ENCODE peak calls at places on chromosome 1, in ten cellular contexts. One of them, this sample, is unnamed.

GRCh38 chr1:8913457-8913856 is 32.2 kb upstream of the CA6 start:
- DNase-seq in astrocyte of the spinal cord: no peak
- DNase-seq in colonic mucosa: no peak
- DNase-seq in kidney epithelial cell: no peak
- DNase-seq in fibroblast of mammary gland: no peak
- DNase-seq in cardiac muscle cell: no peak
- DNase-seq in heart left ventricle: no peak
- DNase-seq in OCI-LY7: no peak
- DNase-seq in tibial nerve: no peak
- DNase-seq in endothelial cell: no peak
- DNase-seq in this sample: no peak

GRCh38 chr1:51878307-51878615 is 266 bp downstream of the NRDC start:
- DNase-seq in astrocyte of the spinal cord: no peak
- DNase-seq in colonic mucosa: no peak
- DNase-seq in kidney epithelial cell: no peak
- DNase-seq in fibroblast of mammary gland: no peak
- DNase-seq in cardiac muscle cell: no peak
- DNase-seq in heart left ventricle: no peak
- DNase-seq in OCI-LY7: no peak
- DNase-seq in tibial nerve: no peak
- DNase-seq in endothelial cell: no peak
- DNase-seq in this sample: no peak

GRCh38 chr1:94798054-94798453 is 22.1 kb upstream of the SLC44A3 start:
- DNase-seq in astrocyte of the spinal cord: no peak
- DNase-seq in colonic mucosa: no peak
- DNase-seq in kidney epithelial cell: no peak
- DNase-seq in fibroblast of mammary gland: no peak
- DNase-seq in cardiac muscle cell: no peak
- DNase-seq in heart left ventricle: no peak
- DNase-seq in OCI-LY7: no peak
- DNase-seq in tibial nerve: no peak
- DNase-seq in endothelial cell: no peak
- DNase-seq in this sample: no peak

GRCh38 chr1:201183728-201184127 is 6.9 kb upstream of the IGFN1 start:
- DNase-seq in astrocyte of the spinal cord: no peak
- DNase-seq in colonic mucosa: no peak
- DNase-seq in kidney epithelial cell: no peak
- DNase-seq in fibroblast of mammary gland: no peak
- DNase-seq in cardiac muscle cell: no peak
- DNase-seq in heart left ventricle: no peak
- DNase-seq in OCI-LY7: no peak
- DNase-seq in tibial nerve: no peak
- DNase-seq in endothelial cell: no peak
- DNase-seq in this sample: no peak

GRCh38 chr1:220224611-220225124 is 47.6 kb downstream of the RAB3GAP2 start:
- DNase-seq in astrocyte of the spinal cord: no peak
- DNase-seq in colonic mucosa: no peak
- DNase-seq in kidney epithelial cell: no peak
- DNase-seq in fibroblast of mammary gland: no peak
- DNase-seq in cardiac muscle cell: no peak
- DNase-seq in heart left ventricle: no peak
- DNase-seq in OCI-LY7: no peak
- DNase-seq in tibial nerve: no peak
- DNase-seq in endothelial cell: no peak
- DNase-seq in this sample: no peak

GRCh38 chr1:37997256-37998088 is 7.7 kb upstream of the SF3A3 start:
- DNase-seq in astrocyte of the spinal cord: no peak
- DNase-seq in colonic mucosa: no peak
- DNase-seq in kidney epithelial cell: no peak
- DNase-seq in fibroblast of mammary gland: no peak
- DNase-seq in cardiac muscle cell: no peak
- DNase-seq in heart left ventricle: no peak
- DNase-seq in OCI-LY7: no peak
- DNase-seq in tibial nerve: no peak
- DNase-seq in endothelial cell: no peak
- DNase-seq in this sample: no peak

GRCh38 chr1:218324226-218324580 is 20.9 kb upstream of the TGFB2 start:
- DNase-seq in astrocyte of the spinal cord: no peak
- DNase-seq in colonic mucosa: no peak
- DNase-seq in kidney epithelial cell: no peak
- DNase-seq in fibroblast of mammary gland: no peak
- DNase-seq in cardiac muscle cell: no peak
- DNase-seq in heart left ventricle: no peak
- DNase-seq in OCI-LY7: no peak
- DNase-seq in tibial nerve: no peak
- DNase-seq in endothelial cell: no peak
- DNase-seq in this sample: no peak

GRCh38 chr1:164846731-164847691 is 288.0 kb downstream of the PBX1 start:
- DNase-seq in astrocyte of the spinal cord: no peak
- DNase-seq in colonic mucosa: no peak
- DNase-seq in kidney epithelial cell: no peak
- DNase-seq in fibroblast of mammary gland: no peak
- DNase-seq in cardiac muscle cell: no peak
- DNase-seq in heart left ventricle: no peak
- DNase-seq in OCI-LY7: no peak
- DNase-seq in tibial nerve: no peak
- DNase-seq in endothelial cell: no peak
- DNase-seq in this sample: no peak

GRCh38 chr1:117114816-117115215 is 6.7 kb downstream of the TRIM45 start:
- DNase-seq in astrocyte of the spinal cord: no peak
- DNase-seq in colonic mucosa: no peak
- DNase-seq in kidney epithelial cell: no peak
- DNase-seq in fibroblast of mammary gland: no peak
- DNase-seq in cardiac muscle cell: no peak
- DNase-seq in heart left ventricle: no peak
- DNase-seq in OCI-LY7: no peak
- DNase-seq in tibial nerve: no peak
- DNase-seq in endothelial cell: no peak
- DNase-seq in this sample: no peak

GRCh38 chr1:34885405-34886247 is 26.1 kb upstream of the SMIM12 start:
- DNase-seq in astrocyte of the spinal cord: peak
- DNase-seq in colonic mucosa: peak
- DNase-seq in kidney epithelial cell: no peak
- DNase-seq in fibroblast of mammary gland: peak
- DNase-seq in cardiac muscle cell: peak
- DNase-seq in heart left ventricle: peak
- DNase-seq in OCI-LY7: no peak
- DNase-seq in tibial nerve: no peak
- DNase-seq in endothelial cell: peak
- DNase-seq in this sample: peak

GRCh38 chr1:150970818-150971582 is 3.6 kb downstream of the CERS2 start:
- DNase-seq in astrocyte of the spinal cord: peak
- DNase-seq in colonic mucosa: peak
- DNase-seq in kidney epithelial cell: no peak
- DNase-seq in fibroblast of mammary gland: peak
- DNase-seq in cardiac muscle cell: peak
- DNase-seq in heart left ventricle: peak
- DNase-seq in OCI-LY7: no peak
- DNase-seq in tibial nerve: peak
- DNase-seq in endothelial cell: no peak
- DNase-seq in this sample: peak

GRCh38 chr1:8169364-8170058 is 143.4 kb upstream of the ERRFI1 start:
- DNase-seq in astrocyte of the spinal cord: peak
- DNase-seq in colonic mucosa: peak
- DNase-seq in kidney epithelial cell: peak
- DNase-seq in fibroblast of mammary gland: peak
- DNase-seq in cardiac muscle cell: peak
- DNase-seq in heart left ventricle: peak
- DNase-seq in OCI-LY7: peak
- DNase-seq in tibial nerve: peak
- DNase-seq in endothelial cell: no peak
- DNase-seq in this sample: no peak

DNA sequence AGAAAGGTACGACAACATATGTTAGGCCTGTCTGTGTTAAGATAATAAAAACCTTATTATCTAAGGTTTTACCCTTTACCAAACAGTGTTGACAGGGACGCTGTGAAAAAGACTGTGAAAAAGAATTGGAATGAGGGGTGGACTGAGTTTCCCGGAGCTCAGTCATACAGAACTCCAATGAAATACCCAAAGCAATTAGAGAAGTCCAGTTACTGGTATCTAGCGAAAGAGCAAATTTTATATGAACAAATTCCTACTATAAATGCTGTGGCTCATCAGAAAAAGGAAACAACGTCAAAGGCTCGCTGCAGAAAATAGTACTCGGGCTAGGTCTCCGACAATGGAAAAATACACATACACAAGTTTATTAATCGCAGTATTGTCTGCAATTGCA is 708 bp upstream of the RBBP5 start:
- DNase-seq in astrocyte of the spinal cord: no peak
- DNase-seq in colonic mucosa: no peak
- DNase-seq in kidney epithelial cell: no peak
- DNase-seq in fibroblast of mammary gland: no peak
- DNase-seq in cardiac muscle cell: no peak
- DNase-seq in heart left ventricle: no peak
- DNase-seq in OCI-LY7: no peak
- DNase-seq in tibial nerve: no peak
- DNase-seq in endothelial cell: no peak
- DNase-seq in this sample: no peak
- TF ChIP-seq CTCF in astrocyte of the spinal cord: no peak
- TF ChIP-seq CTCF in colonic mucosa: no peak
- TF ChIP-seq CTCF in kidney epithelial cell: no peak
- TF ChIP-seq CTCF in fibroblast of mammary gland: no peak
- TF ChIP-seq CTCF in cardiac muscle cell: no peak
- TF ChIP-seq CTCF in heart left ventricle: no peak
- TF ChIP-seq CTCF in OCI-LY7: peak
- TF ChIP-seq CTCF in tibial nerve: no peak
- TF ChIP-seq CTCF in endothelial cell: no peak
- TF ChIP-seq CTCF in this sample: no peak

DNA sequence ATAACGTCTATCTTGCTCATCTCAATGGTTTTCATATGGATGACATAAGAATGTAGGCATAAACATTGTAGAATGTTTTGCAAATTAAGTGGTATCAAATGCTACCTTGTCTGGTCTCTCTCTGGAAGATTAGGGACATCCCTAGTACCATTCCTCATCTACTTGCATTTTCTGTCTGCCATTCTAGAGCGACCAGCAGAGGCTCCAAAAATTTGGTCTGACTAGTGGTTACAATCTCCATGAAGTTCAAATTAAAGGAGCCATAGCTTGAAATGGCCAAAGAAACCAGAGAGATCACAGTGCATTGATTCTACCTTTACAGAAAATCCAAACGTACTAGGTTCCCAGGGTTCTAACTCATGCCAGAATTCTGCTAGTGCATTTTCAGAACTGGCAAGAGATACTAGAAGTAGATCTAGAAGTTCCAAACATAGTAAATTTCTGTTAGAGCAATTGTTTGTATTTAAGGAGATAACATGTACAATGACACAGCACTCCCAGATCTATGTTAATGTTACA is 1.1 kb downstream of the CD84 start:
- DNase-seq in astrocyte of the spinal cord: no peak
- DNase-seq in colonic mucosa: no peak
- DNase-seq in kidney epithelial cell: no peak
- DNase-seq in fibroblast of mammary gland: no peak
- DNase-seq in cardiac muscle cell: no peak
- DNase-seq in heart left ventricle: no peak
- DNase-seq in OCI-LY7: peak
- DNase-seq in tibial nerve: no peak
- DNase-seq in endothelial cell: no peak
- DNase-seq in this sample: no peak
- TF ChIP-seq CTCF in astrocyte of the spinal cord: no peak
- TF ChIP-seq CTCF in colonic mucosa: no peak
- TF ChIP-seq CTCF in kidney epithelial cell: no peak
- TF ChIP-seq CTCF in fibroblast of mammary gland: no peak
- TF ChIP-seq CTCF in cardiac muscle cell: no peak
- TF ChIP-seq CTCF in heart left ventricle: no peak
- TF ChIP-seq CTCF in OCI-LY7: peak
- TF ChIP-seq CTCF in tibial nerve: no peak
- TF ChIP-seq CTCF in endothelial cell: no peak
- TF ChIP-seq CTCF in this sample: no peak

DNA sequence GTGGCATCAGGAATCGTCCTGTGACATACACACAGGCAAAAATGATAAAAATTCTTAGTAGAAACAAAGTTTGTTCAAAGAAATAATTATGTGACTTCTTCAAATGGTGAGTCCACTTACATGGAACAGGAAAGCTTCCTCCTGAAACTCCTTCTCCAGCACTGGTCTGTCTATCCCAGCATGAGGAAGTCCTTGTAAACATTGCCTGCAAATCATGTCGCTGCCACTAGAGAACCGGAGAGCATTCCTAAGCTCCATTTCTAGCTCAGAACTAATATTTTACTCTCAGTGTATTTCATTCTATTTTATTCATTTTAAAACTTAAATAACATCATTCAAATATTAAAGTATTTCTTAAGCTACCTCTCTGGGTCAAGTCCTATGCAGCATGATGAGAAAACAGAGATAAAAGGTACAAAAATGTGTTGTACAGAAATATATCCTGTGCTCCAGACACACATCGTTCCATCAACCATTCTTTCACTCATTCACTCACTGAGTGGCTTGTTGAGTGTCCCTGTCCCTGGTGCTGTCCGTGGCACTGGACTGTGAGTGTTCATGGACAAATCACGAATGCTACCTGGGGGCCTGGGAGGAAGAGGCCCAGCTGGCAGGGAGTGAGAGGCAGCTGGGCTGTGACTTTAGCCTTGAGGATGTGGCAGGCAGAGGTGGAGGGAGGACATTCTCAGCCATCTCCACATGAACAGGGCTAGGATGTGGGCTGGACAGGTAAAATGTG is 10.0 kb downstream of the CYP4A22 start:
- DNase-seq in astrocyte of the spinal cord: no peak
- DNase-seq in colonic mucosa: no peak
- DNase-seq in kidney epithelial cell: no peak
- DNase-seq in fibroblast of mammary gland: no peak
- DNase-seq in cardiac muscle cell: no peak
- DNase-seq in heart left ventricle: no peak
- DNase-seq in OCI-LY7: no peak
- DNase-seq in tibial nerve: no peak
- DNase-seq in endothelial cell: no peak
- DNase-seq in this sample: no peak
- TF ChIP-seq CTCF in astrocyte of the spinal cord: no peak
- TF ChIP-seq CTCF in colonic mucosa: no peak
- TF ChIP-seq CTCF in kidney epithelial cell: no peak
- TF ChIP-seq CTCF in fibroblast of mammary gland: no peak
- TF ChIP-seq CTCF in cardiac muscle cell: no peak
- TF ChIP-seq CTCF in heart left ventricle: no peak
- TF ChIP-seq CTCF in OCI-LY7: no peak
- TF ChIP-seq CTCF in tibial nerve: no peak
- TF ChIP-seq CTCF in endothelial cell: no peak
- TF ChIP-seq CTCF in this sample: peak

DNA sequence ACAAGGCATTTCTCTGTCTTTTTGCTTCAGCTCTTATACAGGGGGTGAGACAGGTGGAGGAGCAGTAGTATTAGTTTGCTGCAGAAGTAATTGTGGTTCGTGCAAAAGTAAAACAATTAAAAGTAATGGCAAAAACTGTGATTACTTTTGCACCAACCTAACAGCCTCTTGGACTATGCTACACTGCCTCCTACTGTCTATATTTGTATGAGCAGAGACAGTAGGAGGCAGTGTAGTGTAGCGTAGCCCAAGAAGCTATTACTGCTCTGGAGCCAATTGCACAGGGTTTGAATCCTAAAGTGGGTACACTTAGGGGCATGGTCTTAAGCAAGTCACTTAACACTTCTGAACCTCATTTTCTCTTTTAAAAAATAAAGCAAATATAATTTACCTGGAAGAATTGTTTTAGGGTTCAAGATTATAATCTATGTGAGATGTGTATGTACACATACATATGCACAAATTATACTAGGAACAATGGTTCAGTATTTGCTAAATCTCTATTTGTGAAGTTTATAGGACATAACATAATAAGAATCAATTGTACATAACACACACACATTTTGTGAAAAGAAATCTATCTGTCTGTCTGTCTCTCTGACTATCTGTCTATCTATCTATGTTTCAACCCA is 103.8 kb downstream of the BRINP3 start:
- DNase-seq in astrocyte of the spinal cord: peak
- DNase-seq in colonic mucosa: no peak
- DNase-seq in kidney epithelial cell: no peak
- DNase-seq in fibroblast of mammary gland: no peak
- DNase-seq in cardiac muscle cell: peak
- DNase-seq in heart left ventricle: no peak
- DNase-seq in OCI-LY7: peak
- DNase-seq in tibial nerve: no peak
- DNase-seq in endothelial cell: peak
- DNase-seq in this sample: no peak
- TF ChIP-seq CTCF in astrocyte of the spinal cord: peak
- TF ChIP-seq CTCF in colonic mucosa: peak
- TF ChIP-seq CTCF in kidney epithelial cell: peak
- TF ChIP-seq CTCF in fibroblast of mammary gland: no peak
- TF ChIP-seq CTCF in cardiac muscle cell: peak
- TF ChIP-seq CTCF in heart left ventricle: no peak
- TF ChIP-seq CTCF in OCI-LY7: peak
- TF ChIP-seq CTCF in tibial nerve: no peak
- TF ChIP-seq CTCF in endothelial cell: peak
- TF ChIP-seq CTCF in this sample: peak

This sample was measured in nephron progenitor cell.